ENCODE peak calls at places on chromosomes 1 and 21, in six cellular contexts. One of them, this sample, is unnamed.

GRCh38 chr1:78840447-78841251 is 165.9 kb downstream of the ADGRL4 start:
- DNase-seq in SJSA1: peak; percentile 86
- DNase-seq in body of pancreas: peak; percentile 13
- DNase-seq in tibial nerve: peak; percentile 8
- DNase-seq in lower lobe of right lung: no peak
- DNase-seq in HCT116: no peak
- DNase-seq in this sample: no peak

GRCh38 chr1:54800041-54800898 is 853 bp downstream of the TTC22 start:
- DNase-seq in SJSA1: no peak
- DNase-seq in body of pancreas: peak; percentile 20
- DNase-seq in tibial nerve: no peak
- DNase-seq in lower lobe of right lung: no peak
- DNase-seq in HCT116: no peak
- DNase-seq in this sample: no peak

GRCh38 chr1:23908453-23909341 is 4.5 kb downstream of the CNR2 start:
- DNase-seq in SJSA1: no peak
- DNase-seq in body of pancreas: no peak
- DNase-seq in tibial nerve: no peak
- DNase-seq in lower lobe of right lung: no peak
- DNase-seq in HCT116: no peak
- DNase-seq in this sample: no peak

GRCh38 chr21:27572681-27573080 is 605.8 kb upstream of the ADAMTS5 start:
- DNase-seq in SJSA1: peak; percentile 84
- DNase-seq in body of pancreas: no peak
- DNase-seq in tibial nerve: no peak
- DNase-seq in lower lobe of right lung: no peak
- DNase-seq in HCT116: no peak
- DNase-seq in this sample: no peak

GRCh38 chr1:150024156-150024555 is 13.6 kb upstream of the OTUD7B start:
- DNase-seq in SJSA1: no peak
- DNase-seq in body of pancreas: no peak
- DNase-seq in tibial nerve: no peak
- DNase-seq in lower lobe of right lung: no peak
- DNase-seq in HCT116: no peak
- DNase-seq in this sample: no peak

GRCh38 chr1:49346767-49347349 is 570.2 kb upstream of the BEND5 start:
- DNase-seq in SJSA1: no peak
- DNase-seq in body of pancreas: no peak
- DNase-seq in tibial nerve: no peak
- DNase-seq in lower lobe of right lung: no peak
- DNase-seq in HCT116: no peak
- DNase-seq in this sample: no peak

GRCh38 chr1:3668585-3669300 is 16.4 kb downstream of the TP73 start:
- DNase-seq in SJSA1: no peak
- DNase-seq in body of pancreas: peak; percentile 98
- DNase-seq in tibial nerve: peak; percentile 23
- DNase-seq in lower lobe of right lung: peak; percentile 95
- DNase-seq in HCT116: peak; percentile 49
- DNase-seq in this sample: peak; percentile 19

GRCh38 chr1:22257286-22258275 is 114.7 kb upstream of the WNT4 start:
- DNase-seq in SJSA1: no peak
- DNase-seq in body of pancreas: peak; percentile 35
- DNase-seq in tibial nerve: no peak
- DNase-seq in lower lobe of right lung: peak; percentile 59
- DNase-seq in HCT116: no peak
- DNase-seq in this sample: no peak

GRCh38 chr1:8350914-8351684 is 33.2 kb downstream of the SLC45A1 start:
- DNase-seq in SJSA1: no peak
- DNase-seq in body of pancreas: no peak
- DNase-seq in tibial nerve: no peak
- DNase-seq in lower lobe of right lung: peak; percentile 46
- DNase-seq in HCT116: no peak
- DNase-seq in this sample: no peak

GRCh38 chr21:33395866-33396265 is 7.3 kb upstream of the IFNGR2 start:
- DNase-seq in SJSA1: peak; percentile 10
- DNase-seq in body of pancreas: no peak
- DNase-seq in tibial nerve: no peak
- DNase-seq in lower lobe of right lung: no peak
- DNase-seq in HCT116: no peak
- DNase-seq in this sample: no peak

GRCh38 chr1:184773762-184774320 is 19.2 kb upstream of the EDEM3 start:
- DNase-seq in SJSA1: no peak
- DNase-seq in body of pancreas: peak; percentile 80
- DNase-seq in tibial nerve: no peak
- DNase-seq in lower lobe of right lung: no peak
- DNase-seq in HCT116: no peak
- DNase-seq in this sample: no peak

GRCh38 chr1:183306317-183307042 is 111.7 kb downstream of the NMNAT2 start:
- DNase-seq in SJSA1: no peak
- DNase-seq in body of pancreas: peak; percentile 86
- DNase-seq in tibial nerve: no peak
- DNase-seq in lower lobe of right lung: no peak
- DNase-seq in HCT116: no peak
- DNase-seq in this sample: peak; percentile 36

GRCh38 chr1:75791022-75791421 is 5.0 kb downstream of the RABGGTB start:
- DNase-seq in SJSA1: no peak
- DNase-seq in body of pancreas: no peak
- DNase-seq in tibial nerve: no peak
- DNase-seq in lower lobe of right lung: no peak
- DNase-seq in HCT116: no peak
- DNase-seq in this sample: no peak

GRCh38 chr1:197725044-197725443 is 50.2 kb downstream of the DENND1B start:
- DNase-seq in SJSA1: no peak
- DNase-seq in body of pancreas: no peak
- DNase-seq in tibial nerve: no peak
- DNase-seq in lower lobe of right lung: no peak
- DNase-seq in HCT116: peak; percentile 33
- DNase-seq in this sample: no peak

GRCh38 chr1:65149391-65149729 is 1.4 kb downstream of the AK4 start:
- DNase-seq in SJSA1: no peak
- DNase-seq in body of pancreas: no peak
- DNase-seq in tibial nerve: no peak
- DNase-seq in lower lobe of right lung: no peak
- DNase-seq in HCT116: no peak
- DNase-seq in this sample: peak; percentile 61

GRCh38 chr1:116433283-116434257 is 60.5 kb downstream of the ATP1A1 start:
- DNase-seq in SJSA1: no peak
- DNase-seq in body of pancreas: peak; percentile 74
- DNase-seq in tibial nerve: no peak
- DNase-seq in lower lobe of right lung: no peak
- DNase-seq in HCT116: no peak
- DNase-seq in this sample: no peak

GRCh38 chr1:37676281-37677243 is 15.8 kb upstream of the CDCA8 start:
- DNase-seq in SJSA1: no peak
- DNase-seq in body of pancreas: no peak
- DNase-seq in tibial nerve: no peak
- DNase-seq in lower lobe of right lung: no peak
- DNase-seq in HCT116: no peak
- DNase-seq in this sample: no peak

GRCh38 chr1:37680933-37681332 is 11.4 kb upstream of the CDCA8 start:
- DNase-seq in SJSA1: no peak
- DNase-seq in body of pancreas: no peak
- DNase-seq in tibial nerve: no peak
- DNase-seq in lower lobe of right lung: no peak
- DNase-seq in HCT116: no peak
- DNase-seq in this sample: no peak

GRCh38 chr1:37673920-37674319 is 18.4 kb upstream of the CDCA8 start:
- DNase-seq in SJSA1: no peak
- DNase-seq in body of pancreas: no peak
- DNase-seq in tibial nerve: no peak
- DNase-seq in lower lobe of right lung: no peak
- DNase-seq in HCT116: no peak
- DNase-seq in this sample: no peak

GRCh38 chr1:37682334-37682987 is 9.9 kb upstream of the CDCA8 start:
- DNase-seq in SJSA1: peak; percentile 58
- DNase-seq in body of pancreas: peak; percentile 78
- DNase-seq in tibial nerve: peak; percentile 91
- DNase-seq in lower lobe of right lung: peak; percentile 66
- DNase-seq in HCT116: peak; percentile 38
- DNase-seq in this sample: peak; percentile 41

DNA sequence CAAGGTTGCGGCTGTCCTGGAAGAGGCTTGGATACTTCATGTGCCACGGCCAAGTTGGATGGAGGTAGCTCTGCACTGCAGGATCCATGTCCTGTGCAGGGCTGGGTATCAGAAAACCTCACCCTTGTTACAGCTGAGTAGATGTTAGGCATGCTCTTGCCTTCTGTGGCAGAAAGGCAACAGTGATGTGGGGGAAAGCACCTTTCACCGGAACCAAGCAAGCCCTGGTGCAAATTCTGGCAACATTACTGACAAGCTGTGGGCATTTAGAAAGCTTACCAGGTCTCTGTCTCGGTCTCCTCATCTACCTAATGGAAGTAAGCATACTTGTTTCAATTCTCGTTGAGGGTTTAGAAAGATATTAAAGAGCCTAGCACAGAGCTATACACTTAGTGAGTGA is 14.5 kb upstream of the CDCA8 start:
- DNase-seq in SJSA1: no peak
- DNase-seq in body of pancreas: no peak
- DNase-seq in tibial nerve: no peak
- DNase-seq in lower lobe of right lung: no peak
- DNase-seq in HCT116: no peak
- DNase-seq in this sample: no peak
- H3K4me1 ChIP-seq in SJSA1: no peaks in the 10 kb centered on the region
- H3K4me1 ChIP-seq in body of pancreas: no peaks in the 10 kb centered on the region
- H3K4me1 ChIP-seq in tibial nerve: no peaks in the 10 kb centered on the region
- H3K4me1 ChIP-seq in lower lobe of right lung: peaks cover 8% of the 10 kb centered on the region
- H3K4me1 ChIP-seq in HCT116: no peaks in the 10 kb centered on the region
- H3K4me1 ChIP-seq in this sample: no peaks in the 10 kb centered on the region

GRCh38 chr1:71666609-71667008 is 585.8 kb upstream of the ZRANB2 start:
- DNase-seq in SJSA1: no peak
- DNase-seq in body of pancreas: no peak
- DNase-seq in tibial nerve: no peak
- DNase-seq in lower lobe of right lung: no peak
- DNase-seq in HCT116: no peak
- DNase-seq in this sample: no peak
- H3K4me3 ChIP-seq in SJSA1: no peak overlapping the region
- H3K4me3 ChIP-seq in body of pancreas: no peak overlapping the region
- H3K4me3 ChIP-seq in tibial nerve: no peak overlapping the region
- H3K4me3 ChIP-seq in lower lobe of right lung: no peak overlapping the region
- H3K4me3 ChIP-seq in HCT116: no peak overlapping the region
- H3K4me3 ChIP-seq in this sample: no peak overlapping the region

GRCh38 chr21:34850166-34850695 is 181.4 kb downstream of the CLIC6 start:
- DNase-seq in SJSA1: no peak
- DNase-seq in body of pancreas: no peak
- DNase-seq in tibial nerve: no peak
- DNase-seq in lower lobe of right lung: no peak
- DNase-seq in HCT116: no peak
- DNase-seq in this sample: no peak
- H3K36me3 ChIP-seq in SJSA1: peaks cover 84% of the 10 kb centered on the region
- H3K36me3 ChIP-seq in body of pancreas: no peaks in the 10 kb centered on the region
- H3K36me3 ChIP-seq in tibial nerve: peaks cover 38% of the 10 kb centered on the region
- H3K36me3 ChIP-seq in lower lobe of right lung: peaks cover 65% of the 10 kb centered on the region
- H3K36me3 ChIP-seq in HCT116: peaks cover 5% of the 10 kb centered on the region
- H3K36me3 ChIP-seq in this sample: no peaks in the 10 kb centered on the region

GRCh38 chr1:221098462-221099406 is 219.5 kb downstream of the HLX start:
- DNase-seq in SJSA1: no peak
- DNase-seq in body of pancreas: no peak
- DNase-seq in tibial nerve: no peak
- DNase-seq in lower lobe of right lung: no peak
- DNase-seq in HCT116: no peak
- DNase-seq in this sample: no peak
- H3K4me1 ChIP-seq in SJSA1: peaks cover 26% of the 10 kb centered on the region
- H3K4me1 ChIP-seq in body of pancreas: peaks cover 4% of the 10 kb centered on the region
- H3K4me1 ChIP-seq in tibial nerve: no peaks in the 10 kb centered on the region
- H3K4me1 ChIP-seq in lower lobe of right lung: peaks cover 30% of the 10 kb centered on the region
- H3K4me1 ChIP-seq in HCT116: no peaks in the 10 kb centered on the region
- H3K4me1 ChIP-seq in this sample: no peaks in the 10 kb centered on the region

GRCh38 chr1:20507564-20508410 is at the start of gene MUL1:
- DNase-seq in SJSA1: peak; percentile 90
- DNase-seq in body of pancreas: peak; percentile 95
- DNase-seq in tibial nerve: peak; percentile 95
- DNase-seq in lower lobe of right lung: peak; percentile 96
- DNase-seq in HCT116: peak; percentile 88
- DNase-seq in this sample: peak; percentile 79
- H3K4me3 ChIP-seq in SJSA1: peak within 1 kb of the TSS; percentile 87
- H3K4me3 ChIP-seq in body of pancreas: peak within 1 kb of the TSS; percentile 100
- H3K4me3 ChIP-seq in tibial nerve: peak within 1 kb of the TSS; percentile 86
- H3K4me3 ChIP-seq in lower lobe of right lung: peak within 1 kb of the TSS; percentile 99
- H3K4me3 ChIP-seq in HCT116: peak within 1 kb of the TSS; percentile 97
- H3K4me3 ChIP-seq in this sample: peak within 1 kb of the TSS; percentile 93

GRCh38 chr1:145827966-145828365 is 4.0 kb downstream of the POLR3C start:
- DNase-seq in SJSA1: no peak
- DNase-seq in body of pancreas: no peak
- DNase-seq in tibial nerve: no peak
- DNase-seq in lower lobe of right lung: no peak
- DNase-seq in HCT116: no peak
- DNase-seq in this sample: no peak
- H3K36me3 ChIP-seq in SJSA1: peaks cover 88% of the 10 kb centered on the region
- H3K36me3 ChIP-seq in body of pancreas: peaks cover 10% of the 10 kb centered on the region
- H3K36me3 ChIP-seq in tibial nerve: peaks cover 70% of the 10 kb centered on the region
- H3K36me3 ChIP-seq in lower lobe of right lung: peaks cover 73% of the 10 kb centered on the region
- H3K36me3 ChIP-seq in HCT116: peaks cover 45% of the 10 kb centered on the region
- H3K36me3 ChIP-seq in this sample: peaks cover 65% of the 10 kb centered on the region

GRCh38 chr21:41249476-41249875 is 67.1 kb upstream of the FAM3B start:
- DNase-seq in SJSA1: no peak
- DNase-seq in body of pancreas: no peak
- DNase-seq in tibial nerve: no peak
- DNase-seq in lower lobe of right lung: no peak
- DNase-seq in HCT116: no peak
- DNase-seq in this sample: no peak
- H3K4me1 ChIP-seq in SJSA1: no peaks in the 10 kb centered on the region
- H3K4me1 ChIP-seq in body of pancreas: peaks cover 45% of the 10 kb centered on the region
- H3K4me1 ChIP-seq in tibial nerve: no peaks in the 10 kb centered on the region
- H3K4me1 ChIP-seq in lower lobe of right lung: no peaks in the 10 kb centered on the region
- H3K4me1 ChIP-seq in HCT116: no peaks in the 10 kb centered on the region
- H3K4me1 ChIP-seq in this sample: no peaks in the 10 kb centered on the region

GRCh38 chr1:86155807-86156561 is 588 bp downstream of the COL24A1 start:
- DNase-seq in SJSA1: no peak
- DNase-seq in body of pancreas: peak; percentile 7
- DNase-seq in tibial nerve: no peak
- DNase-seq in lower lobe of right lung: peak; percentile 44
- DNase-seq in HCT116: no peak
- DNase-seq in this sample: no peak
- H3K4me3 ChIP-seq in SJSA1: no peak overlapping the region
- H3K4me3 ChIP-seq in body of pancreas: no peak overlapping the region
- H3K4me3 ChIP-seq in tibial nerve: peak overlapping the region; percentile 15
- H3K4me3 ChIP-seq in lower lobe of right lung: peak overlapping the region; percentile 46
- H3K4me3 ChIP-seq in HCT116: no peak overlapping the region
- H3K4me3 ChIP-seq in this sample: peak overlapping the region; percentile 29

GRCh38 chr1:25829046-25829445 is 9.3 kb downstream of the MTFR1L start:
- DNase-seq in SJSA1: no peak
- DNase-seq in body of pancreas: no peak
- DNase-seq in tibial nerve: no peak
- DNase-seq in lower lobe of right lung: no peak
- DNase-seq in HCT116: no peak
- DNase-seq in this sample: no peak
- H3K36me3 ChIP-seq in SJSA1: peaks cover 88% of the 10 kb centered on the region
- H3K36me3 ChIP-seq in body of pancreas: no peaks in the 10 kb centered on the region
- H3K36me3 ChIP-seq in tibial nerve: peaks cover 89% of the 10 kb centered on the region
- H3K36me3 ChIP-seq in lower lobe of right lung: peaks cover 86% of the 10 kb centered on the region
- H3K36me3 ChIP-seq in HCT116: peaks cover 46% of the 10 kb centered on the region
- H3K36me3 ChIP-seq in this sample: peaks cover 66% of the 10 kb centered on the region